ENCODE peak calls at places on chromosomes 1 and 21, in five cellular contexts. L is left ventricle myocardium inferior; R is prostate gland; C is cardiac fibroblast; X is CD8-positive, alpha-beta T cell. M is an unnamed sample.

GRCh38 chr21:33064623-33064996 is 5.3 kb upstream of the OLIG1 start:
- DNase-seq in L (no peak), R (no peak), C (no peak), X (no peak), M (no peak)

GRCh38 chr1:3902546-3902945 is 2.5 kb upstream of the C1orf174 start:
- DNase-seq in L (no peak), R (no peak), C (no peak), X (no peak), M (no peak)

GRCh38 chr1:207925210-207925609 is 14.3 kb upstream of the CD34 start:
- DNase-seq in L (peak), R (peak), C (no peak), X (no peak), M (peak)

GRCh38 chr1:22317231-22317919 is 134.3 kb upstream of the ZBTB40 start:
- DNase-seq in L (no peak), R (no peak), C (peak), X (peak), M (no peak)

GRCh38 chr21:37644666-37645065 is 271.6 kb downstream of the KCNJ6 start:
- DNase-seq in L (no peak), R (no peak), C (peak), X (no peak), M (no peak)

GRCh38 chr1:225834417-225835329 is 24.7 kb downstream of the EPHX1 start:
- DNase-seq in L (peak), R (peak), C (peak), X (no peak), M (no peak)

GRCh38 chr1:205812271-205812877 is 624 bp downstream of the SLC41A1 start:
- DNase-seq in L (no peak), R (peak), C (peak), X (no peak), M (no peak)

GRCh38 chr1:207644852-207645631 is at the start of gene CR1L:
- DNase-seq in L (peak), R (peak), C (peak), X (peak), M (peak)

GRCh38 chr1:183597656-183598055 is 7.4 kb upstream of the NCF2 start:
- DNase-seq in L (no peak), R (no peak), C (no peak), X (no peak), M (no peak)

GRCh38 chr1:2955652-2956051 is 65.6 kb upstream of the ACTRT2 start:
- DNase-seq in L (no peak), R (no peak), C (no peak), X (no peak), M (no peak)

GRCh38 chr1:21327566-21328323 is 37.5 kb upstream of the ECE1 start:
- DNase-seq in L (no peak), R (no peak), C (no peak), X (no peak), M (no peak)

GRCh38 chr1:78649628-78650027 is at the start of gene IFI44:
- DNase-seq in L (peak), R (peak), C (peak), X (peak), M (peak)

GRCh38 chr1:212791261-212791675 is 309 bp downstream of the NSL1 start:
- DNase-seq in L (no peak), R (no peak), C (peak), X (no peak), M (peak)

GRCh38 chr21:46436586-46436985 is 22.1 kb upstream of the DIP2A start:
- DNase-seq in L (no peak), R (no peak), C (no peak), X (no peak), M (no peak)

GRCh38 chr1:33439662-33440061 is 8.8 kb upstream of the PHC2 start:
- DNase-seq in L (no peak), R (no peak), C (no peak), X (no peak), M (no peak)

GRCh38 chr1:26373281-26373680 is 731 bp upstream of the ZNF683 start:
- DNase-seq in L (no peak), R (no peak), C (no peak), X (peak), M (no peak)

GRCh38 chr1:70134148-70134547 is 71.2 kb downstream of the LRRC40 start:
- DNase-seq in L (no peak), R (no peak), C (peak), X (no peak), M (no peak)

GRCh38 chr1:154478639-154479038 is 23.4 kb upstream of the TDRD10 start:
- DNase-seq in L (no peak), R (no peak), C (peak), X (no peak), M (peak)

GRCh38 chr1:29503441-29503840 is 267.1 kb downstream of the PTPRU start:
- DNase-seq in L (no peak), R (no peak), C (no peak), X (no peak), M (no peak)

GRCh38 chr1:147077081-147077480 is 95.2 kb downstream of the PRKAB2 start:
- DNase-seq in L (no peak), R (no peak), C (no peak), X (no peak), M (no peak)

GRCh38 chr1:167467126-167467725 is 51.1 kb downstream of the CD247 start:
- DNase-seq in L (no peak), R (no peak), C (no peak), X (no peak), M (peak)

GRCh38 chr1:66364578-66365391 is 169.2 kb upstream of the SGIP1 start:
- DNase-seq in L (no peak), R (no peak), C (no peak), X (no peak), M (peak)

GRCh38 chr1:8359617-8360481 is 41.9 kb downstream of the SLC45A1 start:
- DNase-seq in L (no peak), R (no peak), C (no peak), X (no peak), M (no peak)

GRCh38 chr1:1435094-1435903 is at the start of gene VWA1:
- DNase-seq in L (peak), R (peak), C (peak), X (peak), M (peak)

GRCh38 chr1:117189109-117189437 is 21.7 kb downstream of the VTCN1 start:
- DNase-seq in L (no peak), R (no peak), C (no peak), X (no peak), M (no peak)

GRCh38 chr1:206002160-206002559 is 1.0 kb downstream of the RAB7B start:
- DNase-seq in L (no peak), R (peak), C (no peak), X (peak), M (peak)

GRCh38 chr21:34141373-34141772 is 68.0 kb downstream of the MRPS6 start:
- DNase-seq in L (no peak), R (no peak), C (no peak), X (no peak), M (no peak)

GRCh38 chr1:212987702-212988322 is 27.9 kb downstream of the ANGEL2 start:
- DNase-seq in L (no peak), R (no peak), C (peak), X (no peak), M (peak)

GRCh38 chr1:157240495-157241184 is 102.4 kb upstream of the ETV3 start:
- DNase-seq in L (no peak), R (no peak), C (no peak), X (no peak), M (no peak)

GRCh38 chr21:40422851-40423635 is 423.9 kb downstream of the DSCAM start:
- DNase-seq in L (no peak), R (no peak), C (no peak), X (no peak), M (no peak)

GRCh38 chr1:248618119-248618518 is 16.8 kb downstream of the OR2T11 start:
- DNase-seq in L (no peak), R (no peak), C (no peak), X (no peak), M (no peak)

GRCh38 chr1:156673387-156674121 is 3.7 kb downstream of the NES start:
- DNase-seq in L (no peak), R (no peak), C (peak), X (no peak), M (no peak)

GRCh38 chr1:91679446-91679845 is 178.8 kb downstream of the CDC7 start:
- DNase-seq in L (no peak), R (no peak), C (no peak), X (no peak), M (no peak)

GRCh38 chr1:6108937-6109636 is 63.4 kb downstream of the KCNAB2 start:
- DNase-seq in L (no peak), R (peak), C (peak), X (no peak), M (peak)

GRCh38 chr1:157776971-157777386 is at the start of gene FCRL2:
- DNase-seq in L (no peak), R (no peak), C (no peak), X (no peak), M (no peak)

GRCh38 chr21:35428041-35428400 is 378.9 kb upstream of the RUNX1 start:
- DNase-seq in L (no peak), R (no peak), C (peak), X (no peak), M (peak)

GRCh38 chr1:61498342-61498741 is 226.6 kb downstream of the TM2D1 start:
- DNase-seq in L (no peak), R (no peak), C (peak), X (no peak), M (peak)

GRCh38 chr21:33197546-33197945 is 32.2 kb upstream of the IFNAR2 start:
- DNase-seq in L (peak), R (no peak), C (no peak), X (no peak), M (no peak)

DNA sequence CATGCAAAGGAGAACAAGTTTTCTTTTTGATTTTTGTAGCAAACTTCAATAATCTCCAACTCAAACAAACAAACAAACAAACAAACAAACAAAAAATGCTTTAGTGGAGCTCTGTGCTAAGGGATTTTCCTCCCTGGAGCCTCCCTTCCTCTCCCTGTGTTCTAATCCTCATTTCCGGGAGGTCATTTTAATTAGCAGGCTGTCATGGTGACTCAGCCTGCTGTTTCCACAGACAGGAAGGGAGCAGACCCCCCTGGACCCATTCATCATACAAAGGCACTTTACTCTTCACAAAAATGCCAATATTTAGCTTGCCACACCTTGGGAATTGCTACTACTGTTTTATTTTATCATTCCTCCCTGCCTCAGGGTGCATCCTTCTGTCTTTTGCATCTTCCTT is 61.0 kb upstream of the SPATA6 start:
- DNase-seq in L (no peak), R (no peak), C (no peak), X (no peak), M (no peak)
- H3K4me3 ChIP-seq in L (no peak), R (no peak), C (no peak), X (no peak), M (no peak)

GRCh38 chr1:224641030-224641429 is 24.9 kb downstream of the CNIH3 start:
- DNase-seq in L (no peak), R (no peak), C (no peak), X (no peak), M (peak)
- TF ChIP-seq CTCF in L (no peak), R (no peak), C (no peak), X (no peak), M (peak)

DNA sequence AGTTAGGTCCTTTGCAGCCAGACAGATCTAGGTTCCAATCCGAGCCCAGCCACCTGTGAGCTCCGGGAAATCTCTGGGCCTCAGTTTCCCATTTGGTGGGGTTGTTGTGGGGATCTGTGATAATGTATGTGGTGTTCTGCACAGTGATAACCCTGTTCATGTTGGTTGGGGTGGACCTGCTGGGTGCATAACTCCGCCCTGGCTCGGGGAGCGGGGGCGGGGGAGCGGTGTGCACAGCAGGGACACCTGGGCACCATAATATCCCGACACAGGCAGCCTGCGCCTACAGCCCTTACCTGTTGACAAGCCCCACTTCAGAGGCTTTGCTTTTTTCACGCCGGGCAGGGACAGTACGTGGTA is 48.0 kb upstream of the ACOT11 start:
- DNase-seq in L (no peak), R (no peak), C (no peak), X (no peak), M (peak)
- H3K4me3 ChIP-seq in L (peak), R (peak), C (no peak), X (peak), M (peak)

DNA sequence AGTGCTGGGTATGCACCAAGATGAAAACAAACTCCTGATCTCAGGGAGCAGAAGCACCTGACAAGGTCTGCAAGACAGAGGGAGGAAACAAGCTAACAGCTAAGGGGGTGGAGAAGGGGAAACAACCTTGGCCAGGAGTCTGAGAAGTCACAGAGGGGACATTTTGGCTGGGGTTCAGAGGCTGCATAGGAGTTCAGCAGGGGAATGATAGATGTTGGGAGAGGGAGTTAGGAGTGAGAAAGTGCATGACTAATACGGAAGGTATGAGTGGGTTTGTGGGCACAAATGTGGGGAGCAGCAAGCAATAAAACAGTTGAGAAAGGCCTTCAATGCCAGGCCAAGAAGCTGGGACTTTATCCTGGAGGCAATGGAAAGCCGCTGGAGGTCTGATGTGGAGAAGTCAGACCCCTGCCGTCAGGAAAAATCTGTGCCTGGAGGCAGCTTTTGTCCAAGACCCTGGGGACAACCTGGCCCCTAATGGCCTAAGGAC is 16.4 kb downstream of the EPHA2 start:
- DNase-seq in L (no peak), R (no peak), C (peak), X (no peak), M (peak)
- TF ChIP-seq CTCF in L (no peak), R (no peak), C (no peak), X (no peak), M (no peak)

DNA sequence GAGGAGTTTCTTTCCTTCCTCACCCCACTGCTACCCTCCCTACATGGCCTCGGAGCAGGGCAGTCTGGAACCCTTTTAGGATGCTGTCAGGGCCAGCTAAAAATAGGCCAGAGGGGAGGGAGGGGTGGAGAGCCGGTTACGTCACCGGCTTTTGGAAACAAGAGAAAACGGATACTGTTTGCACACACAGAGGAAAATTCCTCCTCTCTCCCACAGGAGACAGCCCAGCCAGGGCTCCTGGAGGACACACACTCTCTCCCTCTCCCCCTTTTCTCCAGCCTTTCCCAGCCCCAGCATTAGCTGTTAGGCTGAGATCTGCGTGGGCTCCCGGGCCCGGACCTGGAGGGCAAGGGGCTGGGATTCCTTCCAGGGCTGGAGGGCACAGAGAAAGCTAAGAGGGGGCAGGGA is 20.0 kb upstream of the ALDH4A1 start:
- DNase-seq in L (peak), R (peak), C (peak), X (no peak), M (peak)
- H3K4me3 ChIP-seq in L (peak), R (no peak), C (no peak), X (no peak), M (no peak)

DNA sequence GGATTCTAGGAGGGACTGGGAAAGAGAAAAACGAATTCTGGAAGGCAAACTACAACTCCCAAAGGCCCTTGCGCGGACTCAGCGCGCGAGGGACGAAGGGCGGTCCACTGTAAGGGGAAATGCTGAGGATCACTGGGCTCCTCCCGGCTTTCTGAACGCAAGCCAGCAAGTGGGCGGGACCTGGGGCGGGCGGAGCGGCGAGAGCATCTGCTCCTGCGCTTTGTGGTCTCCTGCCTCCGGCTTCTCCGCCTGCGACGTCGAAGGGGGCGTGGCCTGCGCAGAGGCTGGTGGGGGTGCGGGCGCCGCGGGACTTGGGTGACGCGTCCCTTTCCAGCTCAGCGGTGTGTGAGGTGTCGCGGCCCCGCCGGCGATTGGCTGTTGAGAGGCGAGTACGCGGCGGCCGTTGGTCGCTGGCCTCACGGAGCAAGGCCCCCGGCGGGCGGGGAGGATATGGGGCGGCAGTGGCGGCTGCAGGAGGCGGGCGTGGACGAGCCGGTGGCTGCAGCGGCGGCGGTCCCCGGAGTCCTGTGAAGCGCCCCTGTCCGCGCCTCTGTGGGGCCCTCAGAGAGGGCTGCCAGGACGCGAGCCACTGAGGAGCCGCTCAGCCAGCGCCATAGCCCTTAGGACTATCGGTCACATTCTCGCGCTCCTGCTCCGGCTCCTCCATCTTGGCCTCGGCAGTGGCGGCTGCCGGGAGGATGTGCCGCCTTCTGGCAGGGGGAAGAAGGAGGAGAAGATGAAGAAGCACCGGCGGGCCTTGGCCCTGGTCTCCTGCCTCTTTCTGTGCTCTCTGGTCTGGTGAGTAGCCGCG is at the start of gene SUCO:
- DNase-seq in L (peak), R (peak), C (peak), X (peak), M (peak)
- TF ChIP-seq CTCF in L (no peak), R (no peak), C (no peak), X (peak), M (peak)

DNA sequence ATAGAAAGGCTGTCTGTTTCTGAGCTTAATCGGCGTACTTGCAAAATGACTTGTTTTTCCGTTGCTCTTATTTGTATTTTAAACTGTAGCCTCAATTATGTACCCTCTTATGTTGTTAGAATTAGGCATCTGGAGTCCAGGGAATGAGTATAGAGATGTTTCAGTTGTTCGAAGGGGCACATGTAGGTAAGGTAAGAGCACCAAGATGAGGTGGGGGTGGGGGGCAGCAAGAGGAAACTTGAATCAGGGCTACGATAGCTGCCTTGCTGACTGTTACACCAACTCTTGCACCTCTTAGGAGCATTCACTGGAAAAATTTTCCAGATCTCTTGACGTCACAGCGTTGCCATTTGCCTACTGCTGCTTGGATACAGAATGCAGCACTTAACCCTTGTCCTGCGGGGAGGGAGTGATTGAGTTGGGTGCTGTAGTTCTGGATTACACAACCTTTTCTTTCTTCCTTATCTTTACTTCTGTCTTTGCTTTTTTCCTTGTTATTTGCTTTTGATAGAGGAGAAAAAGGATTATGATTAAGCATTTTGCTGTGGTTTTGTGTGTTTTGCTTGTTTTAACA is 3.2 kb downstream of the ATP1B1 start:
- DNase-seq in L (peak), R (peak), C (peak), X (no peak), M (peak)
- H3K4me3 ChIP-seq in L (peak), R (peak), C (no peak), X (no peak), M (peak)